ENCODE peak calls at places on chromosome 2, in five cellular contexts. C, S, Y, I and H are unnamed samples.

GRCh38 chr2:53475320-53475719 is 292.3 kb upstream of the CHAC2 start:
- DNase-seq in C (no peak), S (no peak), I (no peak), Y (no peak), H (no peak)

GRCh38 chr2:20149703-20150030 is 75.3 kb downstream of the SDC1 start:
- DNase-seq in S (no peak), I (no peak), C (no peak), Y (peak), H (no peak)

GRCh38 chr2:55141572-55142413 is 90.3 kb downstream of the CLHC1 start:
- DNase-seq in S (no peak), C (no peak), Y (peak), I (no peak), H (no peak)

GRCh38 chr2:216023055-216023648 is 9.8 kb upstream of the MREG start:
- DNase-seq in C (no peak), S (peak), Y (peak), I (no peak), H (peak)

GRCh38 chr2:9336534-9337354 is 86.6 kb downstream of the ITGB1BP1 start:
- DNase-seq in I (no peak), Y (peak), S (no peak), C (peak), H (no peak)

GRCh38 chr2:8319219-8319618 is 362.6 kb upstream of the ID2 start:
- DNase-seq in I (no peak), S (no peak), C (no peak), Y (no peak), H (no peak)

GRCh38 chr2:65317841-65318240 is 90.2 kb downstream of the ACTR2 start:
- DNase-seq in I (no peak), C (no peak), Y (no peak), S (no peak), H (no peak)

GRCh38 chr2:100399714-100400113 is 17.8 kb downstream of the CHST10 start:
- DNase-seq in Y (no peak), I (no peak), C (no peak), S (no peak), H (no peak)

GRCh38 chr2:189305291-189305943 is 125.9 kb upstream of the COL5A2 start:
- DNase-seq in Y (no peak), I (no peak), C (no peak), S (no peak), H (no peak)

GRCh38 chr2:84776011-84776410 is 104.9 kb downstream of the TRABD2A start:
- DNase-seq in I (no peak), Y (no peak), C (no peak), S (no peak), H (no peak)

GRCh38 chr2:172093416-172094318 is 8.4 kb downstream of the DLX1 start:
- DNase-seq in C (no peak), S (peak), Y (no peak), I (no peak), H (no peak)

GRCh38 chr2:162118166-162119031 is 33.6 kb downstream of the GCG start:
- DNase-seq in I (no peak), C (peak), Y (no peak), S (no peak), H (no peak)

GRCh38 chr2:216485237-216485636 is 13.4 kb upstream of the RPL37A start:
- DNase-seq in C (no peak), S (no peak), Y (no peak), I (no peak), H (no peak)

GRCh38 chr2:393711-394696 is 106.1 kb upstream of the ALKAL2 start:
- DNase-seq in Y (no peak), I (no peak), S (peak), C (no peak), H (no peak)

GRCh38 chr2:109141727-109142283 is 12.8 kb downstream of the SH3RF3 start:
- DNase-seq in S (no peak), C (no peak), I (no peak), Y (no peak), H (no peak)

GRCh38 chr2:45285311-45285710 is 276.1 kb upstream of the SIX2 start:
- DNase-seq in C (no peak), I (no peak), S (no peak), Y (no peak), H (no peak)

GRCh38 chr2:121075641-121076500 is 209.1 kb downstream of the TFCP2L1 start:
- DNase-seq in S (peak), I (no peak), Y (no peak), C (no peak), H (peak)

GRCh38 chr2:53633441-53633840 is 134.2 kb upstream of the CHAC2 start:
- DNase-seq in Y (no peak), I (no peak), S (no peak), C (peak), H (no peak)

DNA sequence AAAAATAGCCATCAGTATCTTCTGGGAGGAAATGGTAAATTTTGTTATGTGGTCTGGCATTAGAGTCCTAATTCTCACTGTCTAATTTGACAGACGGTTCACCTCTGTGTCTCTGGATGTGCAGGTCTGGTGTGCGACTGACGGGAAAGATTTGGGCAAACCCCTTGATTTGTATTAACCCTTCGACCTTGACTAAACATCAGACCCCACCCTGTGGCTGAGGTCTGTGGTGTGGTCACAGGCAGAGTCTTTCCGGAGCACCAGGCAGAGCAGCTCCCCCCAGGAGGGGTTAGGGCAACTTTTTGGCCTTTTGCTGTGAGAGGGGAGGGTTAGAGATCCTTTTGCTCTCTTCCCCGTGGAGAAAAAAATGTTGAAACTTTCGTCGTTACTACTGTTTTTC is 6.4 kb downstream of the TWIST2 start:
- DNase-seq in Y (no peak), I (no peak), S (no peak), C (no peak), H (no peak)
- TF ChIP-seq CTCF in Y (no peak), I (no peak), S (no peak), C (no peak), H (no peak)

GRCh38 chr2:231012471-231012870 is 16.6 kb downstream of the SPATA3 start:
- DNase-seq in Y (peak), I (no peak), C (no peak), S (no peak), H (no peak)

GRCh38 chr2:231007159-231008045 is 11.5 kb downstream of the SPATA3 start:
- DNase-seq in Y (no peak), I (no peak), C (no peak), S (no peak), H (peak)

GRCh38 chr2:231011526-231011925 is 15.6 kb downstream of the SPATA3 start:
- DNase-seq in S (no peak), C (no peak), I (no peak), Y (no peak), H (no peak)

GRCh38 chr2:231010201-231010730 is 14.3 kb downstream of the SPATA3 start:
- DNase-seq in C (no peak), S (no peak), Y (no peak), I (no peak), H (peak)

GRCh38 chr2:231008131-231008530 is 12.2 kb downstream of the SPATA3 start:
- DNase-seq in I (no peak), S (no peak), C (no peak), Y (no peak), H (no peak)
- TF ChIP-seq CTCF in I (no peak), S (no peak), C (no peak), Y (no peak), H (no peak)

GRCh38 chr2:119008108-119008507 is 66.1 kb downstream of the MARCO start:
- DNase-seq in Y (no peak), C (no peak), I (no peak), S (no peak), H (no peak)
- TF ChIP-seq CTCF in Y (no peak), C (no peak), I (no peak), S (no peak), H (no peak)

DNA sequence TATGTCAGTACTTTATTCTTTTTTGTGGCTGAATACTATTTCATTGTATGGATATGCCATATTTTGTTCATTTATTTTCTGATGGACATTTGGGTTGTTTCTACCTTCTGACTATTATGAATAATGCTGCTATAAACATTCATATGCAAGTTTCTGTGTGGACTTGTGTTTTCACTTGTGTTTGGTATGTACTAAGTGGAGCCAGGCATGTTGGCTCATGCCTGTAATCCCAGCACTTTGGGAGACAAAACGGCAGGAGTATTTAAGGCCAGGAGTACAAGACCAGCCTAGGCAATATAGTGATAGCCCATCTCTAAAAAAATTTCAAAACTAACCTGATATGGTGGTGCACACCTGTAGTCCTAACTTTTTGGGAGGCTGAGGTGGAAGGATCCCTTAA is 23.3 kb downstream of the MARCHF7 start:
- DNase-seq in I (no peak), Y (no peak), S (no peak), C (no peak), H (no peak)
- TF ChIP-seq CTCF in I (no peak), Y (no peak), S (no peak), C (no peak), H (no peak)

GRCh38 chr2:82342351-82342750 is 2037.8 kb upstream of the LRRTM1 start:
- DNase-seq in I (no peak), C (no peak), Y (no peak), S (no peak), H (no peak)

GRCh38 chr2:82340578-82341053 is 2036.1 kb upstream of the LRRTM1 start:
- DNase-seq in C (no peak), S (no peak), Y (no peak), I (no peak), H (no peak)

GRCh38 chr2:82339805-82340204 is 2035.3 kb upstream of the LRRTM1 start:
- DNase-seq in C (no peak), S (no peak), I (no peak), Y (no peak), H (no peak)

GRCh38 chr2:82345910-82346309 is 2041.4 kb upstream of the LRRTM1 start:
- DNase-seq in C (no peak), S (no peak), Y (no peak), I (no peak), H (no peak)

DNA sequence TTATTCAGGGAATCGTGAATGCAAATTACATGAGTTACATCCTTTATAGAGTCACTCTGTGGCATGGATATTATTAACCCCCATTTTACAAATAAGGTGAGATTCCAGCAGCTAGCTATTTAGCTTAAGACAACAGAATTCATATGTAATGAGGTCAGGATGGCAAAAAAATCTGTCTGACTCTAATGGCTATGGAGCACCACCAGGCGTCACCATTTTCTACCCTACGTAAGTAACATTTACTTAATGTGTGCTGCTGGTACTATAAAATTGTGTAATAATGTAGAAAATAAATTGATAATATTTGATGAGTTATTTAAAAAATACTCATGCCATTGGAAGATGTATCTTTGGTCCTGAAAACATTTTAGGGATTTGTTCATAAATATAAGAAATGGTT is 2040.1 kb upstream of the LRRTM1 start:
- DNase-seq in Y (no peak), I (no peak), S (peak), C (no peak), H (peak)
- TF ChIP-seq CTCF in Y (no peak), I (peak), S (peak), C (no peak), H (peak)

DNA sequence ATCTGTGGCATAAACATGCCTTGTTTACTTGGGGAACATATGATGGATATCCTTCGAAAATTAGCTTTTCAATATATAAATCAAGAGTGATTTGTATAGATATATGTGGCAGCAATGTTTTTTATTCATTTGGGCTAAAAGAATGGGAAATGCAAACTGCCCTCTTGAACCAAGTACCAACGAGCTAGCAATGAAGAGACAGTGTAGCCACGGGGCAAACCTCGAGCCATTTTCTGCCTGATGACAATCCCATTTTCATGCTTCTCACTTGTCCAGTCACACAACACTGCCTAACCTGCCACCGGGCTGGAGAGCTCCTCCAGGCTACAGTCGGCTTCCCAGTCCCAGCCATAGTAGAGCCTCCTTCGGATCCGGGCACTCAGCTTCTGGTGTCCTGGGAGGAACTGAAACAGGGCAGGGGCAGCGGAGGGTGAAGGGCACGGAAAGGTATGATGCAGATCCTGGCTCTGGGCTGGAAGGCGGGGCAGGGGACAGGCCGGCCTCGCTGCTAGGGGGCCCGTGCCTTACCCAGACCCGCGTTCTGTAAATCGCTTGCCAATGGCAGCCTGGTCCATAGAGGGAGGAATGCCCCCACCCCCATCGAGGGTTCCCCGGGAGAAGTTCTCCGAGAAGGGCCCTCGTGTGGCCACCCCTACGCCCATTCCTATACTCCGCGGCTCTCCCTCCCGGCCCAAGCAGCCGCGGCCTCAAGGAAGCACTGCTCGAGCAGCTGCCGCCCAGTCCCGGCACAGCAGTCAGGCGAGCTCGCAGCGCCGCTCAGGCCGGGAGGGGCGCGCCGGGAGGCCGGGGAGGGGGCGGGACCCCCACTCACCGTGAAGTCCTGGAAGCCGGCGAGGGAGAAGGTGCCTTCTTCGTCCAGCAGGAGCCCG is 552 bp downstream of the CNPPD1 start:
- DNase-seq in C (no peak), I (no peak), S (no peak), Y (peak), H (peak)
- TF ChIP-seq CTCF in C (no peak), I (no peak), S (no peak), Y (no peak), H (no peak)

GRCh38 chr2:68385232-68385906 is 20.3 kb downstream of the PLEK start:
- DNase-seq in S (no peak), Y (peak), I (peak), C (no peak), H (no peak)
- TF ChIP-seq CTCF in S (no peak), Y (no peak), I (no peak), C (no peak), H (no peak)

DNA sequence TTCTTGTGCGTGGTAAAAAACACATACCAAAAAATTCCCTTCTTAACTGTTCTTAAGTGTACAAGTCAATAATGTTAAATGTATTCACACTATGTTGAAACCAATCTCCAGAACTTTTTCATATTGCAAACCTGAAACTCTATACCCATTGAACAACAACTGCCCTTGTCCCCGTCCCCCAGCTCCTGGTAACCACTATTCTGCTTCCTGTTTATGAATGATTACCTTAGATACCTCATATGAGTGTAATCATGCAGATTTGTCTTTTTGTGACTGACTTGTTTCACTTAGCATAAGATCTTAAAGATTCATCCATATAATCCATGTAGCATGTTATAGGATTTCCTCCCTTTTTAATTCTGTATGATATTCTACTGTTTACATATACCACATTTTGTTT is 59.9 kb downstream of the NAT8 start:
- DNase-seq in C (no peak), Y (no peak), I (no peak), S (no peak), H (no peak)
- TF ChIP-seq CTCF in C (no peak), Y (no peak), I (no peak), S (no peak), H (no peak)